ENCODE peak calls at places on chromosomes 6 and 20, in five cellular contexts. One of them, this sample, is unnamed.

GRCh38 chr6:133097208-133097607 is 143.9 kb upstream of the EYA4 start:
- DNase-seq in H1: no peak
- DNase-seq in K562: no peak
- DNase-seq in A549: no peak
- DNase-seq in IMR-90: no peak
- DNase-seq in this sample: no peak

GRCh38 chr6:25599516-25600060 is 52.4 kb upstream of the SCGN start:
- DNase-seq in H1: no peak
- DNase-seq in IMR-90: no peak
- DNase-seq in K562: no peak
- DNase-seq in A549: no peak
- DNase-seq in this sample: no peak

GRCh38 chr6:131510094-131510493 is 62.9 kb upstream of the ARG1 start:
- DNase-seq in A549: no peak
- DNase-seq in IMR-90: no peak
- DNase-seq in K562: no peak
- DNase-seq in H1: peak; percentile 53
- DNase-seq in this sample: no peak

GRCh38 chr20:41352106-41352505 is 11.5 kb downstream of the LPIN3 start:
- DNase-seq in IMR-90: no peak
- DNase-seq in A549: peak; percentile 22
- DNase-seq in H1: no peak
- DNase-seq in K562: no peak
- DNase-seq in this sample: no peak

GRCh38 chr6:47785187-47785586 is 3.4 kb downstream of the OPN5 start:
- DNase-seq in H1: no peak
- DNase-seq in A549: no peak
- DNase-seq in IMR-90: no peak
- DNase-seq in K562: no peak
- DNase-seq in this sample: no peak

GRCh38 chr20:58868795-58869194 is 16.3 kb downstream of the GNAS start:
- DNase-seq in A549: no peak
- DNase-seq in IMR-90: no peak
- DNase-seq in K562: no peak
- DNase-seq in H1: no peak
- DNase-seq in this sample: no peak

GRCh38 chr6:35665573-35665972 is 23.1 kb downstream of the FKBP5 start:
- DNase-seq in IMR-90: no peak
- DNase-seq in H1: no peak
- DNase-seq in K562: no peak
- DNase-seq in A549: no peak
- DNase-seq in this sample: no peak

GRCh38 chr20:43844778-43845614 is 69.7 kb upstream of the TOX2 start:
- DNase-seq in K562: no peak
- DNase-seq in H1: no peak
- DNase-seq in A549: peak; percentile 38
- DNase-seq in IMR-90: peak; percentile 95
- DNase-seq in this sample: no peak

GRCh38 chr6:37665309-37665708 is 32.4 kb downstream of the MDGA1 start:
- DNase-seq in IMR-90: no peak
- DNase-seq in A549: no peak
- DNase-seq in K562: no peak
- DNase-seq in H1: no peak
- DNase-seq in this sample: no peak

GRCh38 chr6:18742406-18742805 is 355.3 kb downstream of the RNF144B start:
- DNase-seq in K562: no peak
- DNase-seq in A549: no peak
- DNase-seq in IMR-90: no peak
- DNase-seq in H1: no peak
- DNase-seq in this sample: no peak

GRCh38 chr6:12137480-12137879 is 125.4 kb downstream of the HIVEP1 start:
- DNase-seq in IMR-90: peak; percentile 85
- DNase-seq in A549: peak; percentile 65
- DNase-seq in H1: no peak
- DNase-seq in K562: no peak
- DNase-seq in this sample: no peak

GRCh38 chr6:89026151-89026550 is 54.4 kb upstream of the PNRC1 start:
- DNase-seq in A549: no peak
- DNase-seq in IMR-90: no peak
- DNase-seq in K562: no peak
- DNase-seq in H1: no peak
- DNase-seq in this sample: no peak

GRCh38 chr6:121499666-121500065 is 64.2 kb downstream of the GJA1 start:
- DNase-seq in H1: no peak
- DNase-seq in IMR-90: no peak
- DNase-seq in K562: no peak
- DNase-seq in A549: no peak
- DNase-seq in this sample: no peak

GRCh38 chr6:72316675-72317380 is 305.0 kb upstream of the KCNQ5 start:
- DNase-seq in IMR-90: no peak
- DNase-seq in A549: no peak
- DNase-seq in H1: no peak
- DNase-seq in K562: no peak
- DNase-seq in this sample: no peak

GRCh38 chr20:17077030-17077429 is 149.8 kb upstream of the PCSK2 start:
- DNase-seq in H1: no peak
- DNase-seq in IMR-90: no peak
- DNase-seq in K562: no peak
- DNase-seq in A549: no peak
- DNase-seq in this sample: no peak

GRCh38 chr6:19477563-19477962 is 359.6 kb upstream of the ID4 start:
- DNase-seq in H1: no peak
- DNase-seq in A549: no peak
- DNase-seq in IMR-90: no peak
- DNase-seq in K562: no peak
- DNase-seq in this sample: no peak

GRCh38 chr6:41599015-41599835 is 39.0 kb upstream of the MDFI start:
- DNase-seq in K562: no peak
- DNase-seq in IMR-90: no peak
- DNase-seq in A549: no peak
- DNase-seq in H1: no peak
- DNase-seq in this sample: no peak

GRCh38 chr6:54694928-54695532 is 151.5 kb upstream of the FAM83B start:
- DNase-seq in H1: no peak
- DNase-seq in A549: no peak
- DNase-seq in IMR-90: no peak
- DNase-seq in K562: no peak
- DNase-seq in this sample: no peak

GRCh38 chr6:105587349-105588115 is 184.7 kb upstream of the PREP start:
- DNase-seq in H1: no peak
- DNase-seq in IMR-90: peak; percentile 43
- DNase-seq in A549: peak; percentile 32
- DNase-seq in K562: no peak
- DNase-seq in this sample: no peak

GRCh38 chr6:118784641-118785164 is 109.2 kb upstream of the ASF1A start:
- DNase-seq in H1: no peak
- DNase-seq in K562: no peak
- DNase-seq in IMR-90: peak; percentile 7
- DNase-seq in A549: no peak
- DNase-seq in this sample: peak; percentile 36

GRCh38 chr6:44735631-44735963 is 348.1 kb downstream of the CDC5L start:
- DNase-seq in IMR-90: peak; percentile 42
- DNase-seq in H1: no peak
- DNase-seq in K562: no peak
- DNase-seq in A549: no peak
- DNase-seq in this sample: no peak

GRCh38 chr6:150403458-150404245 is 34.8 kb downstream of the IYD start:
- DNase-seq in K562: no peak
- DNase-seq in A549: peak; percentile 48
- DNase-seq in IMR-90: peak; percentile 83
- DNase-seq in H1: no peak
- DNase-seq in this sample: no peak

GRCh38 chr20:48822178-48822577 is 5.6 kb downstream of the PREX1 start:
- DNase-seq in IMR-90: no peak
- DNase-seq in A549: no peak
- DNase-seq in H1: no peak
- DNase-seq in K562: no peak
- DNase-seq in this sample: no peak

GRCh38 chr20:48821261-48821910 is 6.4 kb downstream of the PREX1 start:
- DNase-seq in H1: no peak
- DNase-seq in IMR-90: no peak
- DNase-seq in A549: no peak
- DNase-seq in K562: no peak
- DNase-seq in this sample: no peak

GRCh38 chr20:48823476-48823875 is 4.3 kb downstream of the PREX1 start:
- DNase-seq in A549: no peak
- DNase-seq in K562: no peak
- DNase-seq in IMR-90: no peak
- DNase-seq in H1: no peak
- DNase-seq in this sample: no peak

GRCh38 chr20:48823960-48824497 is 3.8 kb downstream of the PREX1 start:
- DNase-seq in A549: no peak
- DNase-seq in K562: no peak
- DNase-seq in IMR-90: peak; percentile 65
- DNase-seq in H1: no peak
- DNase-seq in this sample: no peak

GRCh38 chr20:48822879-48823385 is 4.9 kb downstream of the PREX1 start:
- DNase-seq in H1: no peak
- DNase-seq in A549: no peak
- DNase-seq in K562: no peak
- DNase-seq in IMR-90: no peak
- DNase-seq in this sample: no peak
- TF ChIP-seq RFX5 in H1: no peak
- TF ChIP-seq RFX5 in A549: no peak
- TF ChIP-seq RFX5 in K562: no peak
- TF ChIP-seq RFX5 in IMR-90: no peak
- TF ChIP-seq RFX5 in this sample: no peak

GRCh38 chr20:11919571-11919970 is 1.9 kb downstream of the BTBD3 start:
- DNase-seq in K562: no peak
- DNase-seq in A549: no peak
- DNase-seq in IMR-90: no peak
- DNase-seq in H1: no peak
- DNase-seq in this sample: no peak

GRCh38 chr20:11918280-11918952 is 723 bp downstream of the BTBD3 start:
- DNase-seq in A549: no peak
- DNase-seq in H1: no peak
- DNase-seq in IMR-90: no peak
- DNase-seq in K562: no peak
- DNase-seq in this sample: no peak

GRCh38 chr20:11919046-11919445 is 1.4 kb downstream of the BTBD3 start:
- DNase-seq in A549: no peak
- DNase-seq in IMR-90: peak; percentile 47
- DNase-seq in K562: no peak
- DNase-seq in H1: no peak
- DNase-seq in this sample: no peak

GRCh38 chr20:11920083-11920482 is 2.4 kb downstream of the BTBD3 start:
- DNase-seq in A549: no peak
- DNase-seq in K562: no peak
- DNase-seq in IMR-90: no peak
- DNase-seq in H1: no peak
- DNase-seq in this sample: no peak

GRCh38 chr20:11917663-11918062 is at the start of gene BTBD3:
- DNase-seq in IMR-90: peak; percentile 79
- DNase-seq in K562: no peak
- DNase-seq in H1: no peak
- DNase-seq in A549: no peak
- DNase-seq in this sample: no peak
- TF ChIP-seq USF2 in IMR-90: no peak
- TF ChIP-seq USF2 in K562: no peak
- TF ChIP-seq USF2 in H1: no peak
- TF ChIP-seq USF2 in A549: no peak
- TF ChIP-seq USF2 in this sample: no peak

DNA sequence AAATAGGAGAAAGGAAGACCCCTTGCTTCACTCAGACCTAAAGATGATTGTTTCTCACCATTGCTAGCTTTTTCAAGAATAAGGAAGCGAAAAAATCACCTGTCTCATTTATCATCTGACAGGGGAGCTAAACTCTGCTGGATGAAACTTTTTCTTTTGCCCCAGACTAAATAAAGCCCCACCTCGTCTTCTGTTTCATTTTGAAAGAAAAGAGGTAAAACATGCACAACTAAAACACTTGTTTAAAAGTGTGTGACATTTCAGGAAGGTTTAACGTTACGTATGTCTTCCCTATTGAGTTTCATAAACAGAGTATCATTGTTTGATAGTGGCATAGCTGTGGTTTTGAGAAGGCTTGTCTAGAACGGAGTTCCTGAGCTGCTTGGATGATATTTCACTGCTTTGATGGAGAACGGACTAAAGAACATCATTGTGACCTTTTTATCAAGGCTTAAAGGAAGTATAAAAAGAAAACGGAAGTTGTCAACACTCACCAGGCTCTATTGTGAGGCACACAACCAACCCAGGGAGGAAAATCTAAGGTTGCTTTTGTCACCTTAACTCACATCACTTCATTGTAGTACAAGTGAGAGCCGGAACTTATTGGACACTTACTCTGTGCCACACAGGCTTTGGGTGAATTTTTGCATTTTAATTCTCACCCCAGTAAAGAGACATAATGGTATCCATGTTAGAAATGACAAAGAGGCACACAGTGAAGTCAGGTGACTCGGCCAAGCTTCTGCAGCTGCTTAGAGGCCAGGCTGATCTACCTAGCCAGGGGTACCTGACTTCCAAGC is 29.5 kb downstream of the TSHZ2 start:
- DNase-seq in H1: no peak
- DNase-seq in IMR-90: peak; percentile 8
- DNase-seq in K562: no peak
- DNase-seq in A549: no peak
- DNase-seq in this sample: no peak
- TF ChIP-seq RFX5 in H1: no peak
- TF ChIP-seq RFX5 in IMR-90: no peak
- TF ChIP-seq RFX5 in K562: no peak
- TF ChIP-seq RFX5 in A549: no peak
- TF ChIP-seq RFX5 in this sample: no peak

GRCh38 chr20:51551186-51551585 is 8.7 kb upstream of the NFATC2 start:
- DNase-seq in A549: no peak
- DNase-seq in K562: no peak
- DNase-seq in IMR-90: no peak
- DNase-seq in H1: no peak
- DNase-seq in this sample: no peak

GRCh38 chr20:51549474-51549873 is 7.0 kb upstream of the NFATC2 start:
- DNase-seq in K562: no peak
- DNase-seq in IMR-90: no peak
- DNase-seq in H1: no peak
- DNase-seq in A549: no peak
- DNase-seq in this sample: no peak

GRCh38 chr20:51554538-51555165 is 12.1 kb upstream of the NFATC2 start:
- DNase-seq in K562: no peak
- DNase-seq in H1: no peak
- DNase-seq in A549: no peak
- DNase-seq in IMR-90: peak; percentile 78
- DNase-seq in this sample: no peak

DNA sequence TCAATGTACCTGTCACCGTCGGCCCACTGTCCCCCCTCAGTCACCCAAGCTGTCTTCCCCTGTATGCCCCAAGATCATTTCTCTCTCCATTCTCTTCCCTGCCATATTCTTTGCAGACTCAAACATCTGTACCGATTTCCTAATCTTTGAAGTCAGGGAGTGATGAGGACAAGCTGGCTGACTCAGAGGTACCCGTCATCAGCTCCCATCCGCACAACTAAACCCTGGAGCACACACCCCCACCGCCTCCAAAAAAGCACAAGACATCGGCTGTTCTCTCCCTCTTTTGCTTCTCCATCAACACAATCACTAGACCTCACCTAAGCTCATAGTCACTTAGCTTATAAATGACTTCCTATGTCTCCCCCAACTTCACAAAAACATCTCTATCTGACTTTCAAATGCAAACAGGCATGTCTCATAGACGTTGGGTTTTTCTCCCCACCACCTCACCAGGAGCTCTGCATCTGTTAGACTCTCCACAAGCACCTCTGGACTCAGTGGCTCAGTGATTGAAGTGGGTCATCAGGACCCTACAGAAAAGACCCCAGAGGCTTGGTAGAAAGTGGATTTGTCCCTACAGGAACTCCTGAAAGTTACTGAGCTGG is 11.5 kb upstream of the NFATC2 start:
- DNase-seq in H1: no peak
- DNase-seq in A549: no peak
- DNase-seq in IMR-90: peak; percentile 50
- DNase-seq in K562: no peak
- DNase-seq in this sample: no peak
- TF ChIP-seq USF2 in H1: no peak
- TF ChIP-seq USF2 in A549: no peak
- TF ChIP-seq USF2 in IMR-90: no peak
- TF ChIP-seq USF2 in K562: no peak
- TF ChIP-seq USF2 in this sample: no peak

This sample was measured in HepG2.